ENCODE peak calls at places on chromosomes 6 and 20, in eight cellular contexts. Z is neural progenitor cell, Q is PC-3, V is GM23338, F is MM.1S, T is GM23248, P is HCT116, J is hepatocyte. H is an unnamed sample.

GRCh38 chr20:5557123-5557522 is 193.1 kb upstream of the SHLD1 start:
- DNase-seq in Z (peak), Q (peak), V (peak), F (peak), T (peak), P (peak), J (peak), H (peak)

GRCh38 chr20:4613718-4614620 is 107.7 kb upstream of the PRND start:
- DNase-seq in Z (peak), Q (peak), V (peak), F (peak), T (peak), P (peak), J (no peak), H (peak)

GRCh38 chr20:50552979-50553378 is 42.8 kb downstream of the PTPN1 start:
- DNase-seq in Z (no peak), Q (no peak), V (no peak), F (no peak), T (no peak), P (no peak), J (no peak), H (no peak)

GRCh38 chr6:66526061-66526460 is 819.0 kb upstream of the EYS start:
- DNase-seq in Z (no peak), Q (no peak), V (no peak), F (no peak), T (no peak), P (no peak), J (no peak), H (no peak)

GRCh38 chr6:123655520-123656306 is 19.0 kb upstream of the TRDN start:
- DNase-seq in Z (no peak), Q (peak), V (no peak), F (peak), T (peak), P (no peak), J (no peak), H (no peak)

GRCh38 chr6:142377112-142377848 is 75.5 kb downstream of the ADGRG6 start:
- DNase-seq in Z (peak), Q (peak), V (peak), F (no peak), T (no peak), P (peak), J (peak), H (no peak)

GRCh38 chr20:54111460-54111859 is 41.1 kb upstream of the BCAS1 start:
- DNase-seq in Z (no peak), Q (no peak), V (no peak), F (no peak), T (no peak), P (no peak), J (no peak), H (no peak)

GRCh38 chr6:117484052-117484646 is 1.7 kb downstream of the DCBLD1 start:
- DNase-seq in Z (no peak), Q (no peak), V (no peak), F (no peak), T (no peak), P (no peak), J (no peak), H (no peak)

DNA sequence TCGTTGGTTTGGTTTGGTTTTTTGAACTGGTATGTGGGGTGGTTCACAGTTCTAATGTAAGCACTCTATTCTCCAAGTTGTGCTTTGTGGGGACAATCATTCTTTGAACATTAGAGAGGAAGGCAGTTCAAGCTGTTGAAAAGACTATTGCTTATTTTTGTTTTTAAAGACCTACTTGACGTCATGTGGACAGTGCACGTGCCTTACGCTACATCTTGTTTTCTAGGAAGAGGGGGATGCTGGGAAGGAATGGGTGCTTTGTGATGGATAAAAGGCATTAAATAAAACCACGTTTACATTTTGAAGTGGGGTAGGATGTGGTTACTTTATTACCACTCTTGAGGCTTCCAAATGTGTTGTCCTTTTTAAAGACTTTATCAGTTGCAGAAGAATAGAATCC is 168.0 kb downstream of the ZMYND8 start:
- DNase-seq in Z (no peak), Q (no peak), V (no peak), F (no peak), T (no peak), P (no peak), J (no peak), H (no peak)
- TF ChIP-seq EZH2phosphoT487 in Z (no peak), Q (no peak), V (no peak), F (no peak), T (no peak), P (no peak), J (no peak), H (no peak)

GRCh38 chr6:113690255-113690956 is 166.7 kb upstream of the MARCKS start:
- DNase-seq in Z (no peak), Q (peak), V (no peak), F (peak), T (peak), P (no peak), J (no peak), H (no peak)
- TF ChIP-seq EZH2phosphoT487 in Z (no peak), Q (no peak), V (no peak), F (no peak), T (no peak), P (no peak), J (no peak), H (no peak)

DNA sequence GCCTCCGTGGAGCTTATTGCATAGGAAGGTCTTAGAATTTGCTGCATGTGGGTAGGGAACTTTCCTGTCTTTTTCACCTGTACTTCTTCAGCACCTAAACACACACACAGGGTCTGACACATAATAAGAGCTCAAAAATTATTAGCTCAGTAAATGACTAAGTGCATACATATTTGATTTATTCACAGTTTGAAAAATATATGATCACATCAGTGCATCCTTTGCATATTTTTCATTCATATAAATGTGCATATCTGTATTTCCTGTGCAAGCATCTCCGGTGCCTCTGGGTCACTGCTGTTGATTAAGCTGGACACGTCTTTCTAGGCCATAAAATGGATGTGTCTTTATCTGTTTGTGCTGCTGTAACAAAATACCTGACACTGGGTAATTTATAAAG is 234.7 kb downstream of the UST start:
- DNase-seq in Z (no peak), Q (peak), V (no peak), F (no peak), T (no peak), P (no peak), J (no peak), H (no peak)
- TF ChIP-seq EZH2phosphoT487 in Z (no peak), Q (no peak), V (no peak), F (no peak), T (no peak), P (no peak), J (no peak), H (no peak)

DNA sequence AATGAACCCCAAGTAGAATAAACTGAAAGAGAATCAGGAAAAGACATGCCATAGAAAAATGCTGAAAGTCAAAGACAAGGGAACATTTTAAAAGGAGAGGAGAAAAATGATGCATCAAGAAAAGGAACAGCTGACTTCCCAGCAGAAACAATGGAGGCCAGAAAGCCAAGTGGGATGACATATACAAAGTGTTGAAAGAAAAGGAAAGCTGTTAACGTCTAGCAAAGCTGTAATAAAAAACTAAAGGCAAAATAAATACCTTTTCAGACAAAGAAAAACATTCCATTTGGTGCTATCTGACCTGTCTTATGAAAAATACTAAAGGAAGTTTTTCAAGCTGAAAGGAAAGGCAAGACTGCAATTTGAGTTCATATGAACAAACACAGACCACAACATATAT is 34.1 kb upstream of the PDE10A start:
- DNase-seq in Z (no peak), Q (no peak), V (no peak), F (no peak), T (no peak), P (no peak), J (no peak), H (no peak)
- TF ChIP-seq EZH2phosphoT487 in Z (no peak), Q (no peak), V (no peak), F (no peak), T (no peak), P (no peak), J (no peak), H (no peak)

DNA sequence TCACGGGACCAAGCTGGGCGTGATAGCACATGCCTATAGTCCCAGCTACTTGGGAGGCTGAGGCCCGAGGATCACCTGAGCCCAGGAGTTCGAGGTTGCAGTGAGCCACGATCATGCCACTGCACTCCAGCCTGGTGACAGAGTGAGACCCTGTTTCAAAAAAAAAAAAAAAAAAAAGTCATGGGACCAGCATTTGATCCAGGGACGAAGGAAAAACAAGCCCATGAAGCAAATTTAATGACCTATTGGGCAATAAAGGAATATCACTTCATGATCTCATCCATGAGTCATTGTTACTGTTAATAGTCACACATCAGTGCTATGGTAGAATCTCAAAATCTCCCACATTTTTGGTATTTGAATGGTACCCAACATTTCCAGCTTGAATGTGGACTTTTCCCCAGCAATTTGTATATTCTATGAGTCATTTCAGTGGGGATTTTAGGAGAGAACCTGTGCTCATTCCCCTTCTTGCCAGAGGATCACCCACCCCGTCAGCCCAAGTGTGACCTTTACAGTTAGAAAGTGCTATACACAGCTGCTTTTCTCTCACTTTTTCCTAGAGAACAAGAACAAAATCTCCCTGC is 8.5 kb upstream of the SOD2 start:
- DNase-seq in Z (no peak), Q (peak), V (no peak), F (no peak), T (peak), P (no peak), J (peak), H (no peak)
- TF ChIP-seq EZH2phosphoT487 in Z (no peak), Q (no peak), V (no peak), F (no peak), T (no peak), P (no peak), J (no peak), H (no peak)

DNA sequence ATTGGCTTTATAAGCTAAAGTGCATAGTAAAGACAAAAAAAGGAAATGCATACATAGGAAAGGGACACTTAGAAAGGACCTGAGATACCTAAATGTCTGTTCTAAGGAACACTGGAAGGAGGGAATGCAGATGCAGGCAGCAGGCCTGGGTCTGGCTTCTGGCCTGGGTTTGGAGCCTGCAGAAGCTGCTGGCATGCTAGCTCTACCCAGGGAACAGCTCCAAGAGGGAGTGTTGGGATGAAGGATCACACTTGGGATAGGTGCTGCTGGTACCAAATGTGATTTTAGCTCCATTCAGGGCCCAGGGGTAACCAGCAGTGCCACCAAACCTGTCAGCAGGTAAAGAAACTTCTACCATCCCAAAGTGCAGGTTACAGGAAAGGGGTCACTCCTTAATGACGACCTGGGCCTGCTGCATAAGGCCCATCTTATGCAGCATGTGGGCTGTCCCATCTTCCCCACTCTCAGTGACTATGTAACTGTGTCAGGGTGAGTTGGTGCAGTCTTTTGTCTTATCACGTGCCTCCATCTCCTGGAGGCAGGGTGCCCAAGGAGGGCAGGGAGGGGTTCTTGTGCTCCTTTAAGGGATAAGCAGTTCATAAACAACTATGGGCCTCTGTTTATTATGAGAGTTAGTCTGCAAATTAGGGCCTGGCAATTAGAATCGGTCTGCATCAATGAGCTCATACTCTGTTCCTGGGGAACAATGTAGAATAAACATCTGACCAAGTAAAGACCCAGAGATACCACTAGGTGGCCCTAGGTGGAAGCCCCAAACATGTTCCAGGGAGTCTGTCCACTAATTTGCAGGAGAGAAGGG is 26.9 kb downstream of the DDX27 start:
- DNase-seq in Z (peak), Q (peak), V (peak), F (peak), T (peak), P (peak), J (peak), H (peak)
- TF ChIP-seq EZH2phosphoT487 in Z (no peak), Q (no peak), V (no peak), F (no peak), T (no peak), P (no peak), J (no peak), H (no peak)

DNA sequence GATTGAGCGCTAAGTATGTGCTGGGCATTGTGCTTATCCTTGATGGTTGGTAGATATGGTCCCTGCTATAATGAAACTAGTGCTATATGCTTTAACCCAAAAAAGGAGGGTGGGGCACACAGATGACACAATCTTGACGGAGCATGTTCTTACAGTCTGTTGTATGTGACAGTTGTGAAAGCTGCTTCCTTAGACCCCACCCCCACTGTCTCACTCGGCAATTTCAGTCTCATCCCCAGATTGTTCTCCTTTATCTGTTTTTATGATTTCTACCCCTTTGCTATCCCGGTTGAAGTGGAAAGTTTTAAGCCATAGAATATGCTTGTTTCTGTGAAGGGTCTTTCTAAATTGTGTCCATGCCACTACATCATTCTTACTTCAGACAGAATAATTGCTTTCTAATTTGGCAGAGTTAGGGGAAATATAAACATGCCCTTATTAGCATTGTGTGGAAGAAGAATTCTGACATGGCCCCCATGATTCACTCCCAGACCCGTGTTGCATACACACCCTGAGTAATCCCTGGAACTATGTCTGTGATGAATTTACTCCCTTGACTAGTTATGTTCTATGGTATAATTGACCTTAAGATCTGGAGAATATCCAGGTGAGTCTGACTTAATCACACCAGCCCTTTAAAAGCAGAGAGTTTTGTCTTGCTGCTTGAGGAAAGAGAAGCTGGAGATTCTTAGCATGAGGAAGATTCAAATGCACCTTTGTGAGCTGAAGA is 262.7 kb downstream of the SOX4 start:
- DNase-seq in Z (no peak), Q (peak), V (no peak), F (no peak), T (peak), P (no peak), J (no peak), H (no peak)
- TF ChIP-seq EZH2phosphoT487 in Z (no peak), Q (no peak), V (no peak), F (no peak), T (no peak), P (no peak), J (no peak), H (no peak)

DNA sequence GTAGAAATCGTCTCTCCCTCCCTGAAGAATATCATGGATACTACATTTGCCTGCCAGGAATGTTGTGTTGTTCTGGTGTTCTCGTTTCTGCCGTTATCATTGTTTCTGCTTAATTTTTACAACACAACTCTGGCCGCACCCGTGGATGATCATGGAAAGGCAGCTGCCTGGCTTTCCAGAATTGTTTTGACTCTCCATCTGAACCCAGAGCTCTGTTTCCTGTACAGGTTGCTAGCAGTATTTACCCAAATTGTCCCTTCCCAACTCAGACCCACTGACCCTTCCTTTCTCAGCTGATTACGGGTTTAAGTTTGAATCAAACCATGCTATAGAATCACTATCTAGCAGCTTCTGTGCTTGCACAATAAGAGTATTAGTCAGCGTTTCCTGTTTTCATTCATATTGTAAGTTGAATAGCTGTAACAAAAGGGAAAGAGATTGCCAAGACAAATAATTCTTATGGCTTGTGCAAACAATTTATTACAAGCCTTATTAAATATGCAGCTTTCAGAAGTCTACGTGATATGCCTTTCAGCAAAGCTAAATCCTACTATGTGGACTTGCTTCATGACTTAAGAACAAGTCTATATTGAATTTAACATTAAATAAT is 139.0 kb downstream of the MTHFD1L start:
- DNase-seq in Z (no peak), Q (peak), V (no peak), F (no peak), T (peak), P (no peak), J (no peak), H (no peak)
- TF ChIP-seq EZH2phosphoT487 in Z (no peak), Q (no peak), V (no peak), F (no peak), T (no peak), P (no peak), J (no peak), H (no peak)